ENCODE peak calls at places on chromosomes 12 and 14, in four cellular contexts. M, C, H and S are unnamed samples. For H3K4me1, the result is how much of the 10 kb centered on the place peaks cover.

GRCh38 chr12:11833174-11833895 is 183.9 kb downstream of the ETV6 start:
- DNase-seq in M (no peak), C (no peak), H (no peak), S (no peak)

GRCh38 chr14:42683690-42684089 is 1077.0 kb downstream of the LRFN5 start:
- DNase-seq in M (no peak), C (no peak), H (no peak), S (no peak)

GRCh38 chr12:109458086-109458485 is 19.0 kb downstream of the KCTD10 start:
- DNase-seq in M (no peak), C (no peak), H (no peak), S (no peak)

GRCh38 chr12:27524489-27524835 is 456 bp downstream of the PPFIBP1 start:
- DNase-seq in M (no peak), C (no peak), H (no peak), S (no peak)

GRCh38 chr12:26736563-26737486 is 96.2 kb downstream of the ITPR2 start:
- DNase-seq in M (no peak), C (no peak), H (no peak), S (no peak)

GRCh38 chr14:88667555-88668273 is 104.9 kb downstream of the ZC3H14 start:
- DNase-seq in M (peak), C (no peak), H (peak), S (peak)

GRCh38 chr14:102248121-102248520 is 56.8 kb downstream of the MOK start:
- DNase-seq in M (no peak), C (no peak), H (no peak), S (peak)

GRCh38 chr14:43651896-43652295 is 855.2 kb downstream of the FSCB start:
- DNase-seq in M (no peak), C (no peak), H (no peak), S (no peak)

GRCh38 chr14:90300649-90301048 is 31.1 kb downstream of the NRDE2 start:
- DNase-seq in M (no peak), C (no peak), H (no peak), S (no peak)

GRCh38 chr14:99939421-99939820 is 125.8 kb upstream of the EVL start:
- DNase-seq in M (no peak), C (no peak), H (no peak), S (no peak)

GRCh38 chr12:48814313-48815280 is 3.7 kb upstream of the CACNB3 start:
- DNase-seq in M (peak), C (peak), H (peak), S (no peak)
- H3K27ac ChIP-seq in M (peak), C (peak), H (peak), S (no peak)

GRCh38 chr14:71372411-71372838 is 465.2 kb downstream of the PCNX1 start:
- DNase-seq in M (no peak), C (no peak), H (no peak), S (no peak)
- H3K4me3 ChIP-seq in M (no peak), C (no peak), H (no peak), S (no peak)

GRCh38 chr12:57142121-57142520 is 5.3 kb downstream of the LRP1-AS start:
- DNase-seq in M (no peak), C (no peak), H (no peak), S (no peak)
- H3K4me1 ChIP-seq in M (under half), C (half or more), H (under half), S (under half)

GRCh38 chr12:47725091-47725772 is at the start of gene ENDOU:
- DNase-seq in M (no peak), C (no peak), H (no peak), S (no peak)

GRCh38 chr12:47722926-47723631 is 2.2 kb downstream of the ENDOU start:
- DNase-seq in M (no peak), C (no peak), H (no peak), S (no peak)

GRCh38 chr12:47729233-47729632 is 3.9 kb upstream of the ENDOU start:
- DNase-seq in M (no peak), C (no peak), H (no peak), S (no peak)

GRCh38 chr12:47722136-47722834 is 3.0 kb downstream of the ENDOU start:
- DNase-seq in M (no peak), C (no peak), H (no peak), S (no peak)

GRCh38 chr12:47725893-47726292 is 603 bp upstream of the ENDOU start:
- DNase-seq in M (no peak), C (no peak), H (no peak), S (no peak)
- H3K27ac ChIP-seq in M (no peak), C (no peak), H (no peak), S (no peak)

GRCh38 chr14:96511146-96511545 is 9.0 kb downstream of the PAPOLA start:
- DNase-seq in M (no peak), C (no peak), H (no peak), S (no peak)
- H3K4me3 ChIP-seq in M (no peak), C (no peak), H (no peak), S (no peak)